ENCODE peak calls at places on chromosomes 1 and 21, in five cellular contexts. N, M, P, S and V are unnamed samples.

GRCh38 chr1:150555198-150555970 is 6.2 kb downstream of the ADAMTSL4 start:
- DNase-seq in N (no peak), M (no peak), P (no peak), S (no peak), V (no peak)

GRCh38 chr1:235112297-235113182 is 16.1 kb downstream of the TOMM20 start:
- DNase-seq in M (no peak), P (no peak), N (no peak), S (no peak), V (no peak)

GRCh38 chr1:164515932-164516331 is 43.1 kb upstream of the PBX1 start:
- DNase-seq in S (no peak), N (no peak), M (no peak), P (no peak), V (no peak)

GRCh38 chr21:33025471-33026298 is at the start of gene OLIG2:
- DNase-seq in M (no peak), P (no peak), N (no peak), S (peak; percentile 6), V (peak; percentile 97)

GRCh38 chr1:113759341-113760101 is at the start of gene PHTF1:
- DNase-seq in S (peak; percentile 88), P (peak; percentile 70), M (peak; percentile 70), N (peak; percentile 58), V (peak; percentile 78)

GRCh38 chr1:81804320-81804719 is 3.6 kb downstream of the ADGRL2 start:
- DNase-seq in P (no peak), N (no peak), M (no peak), S (no peak), V (no peak)

GRCh38 chr1:82565146-82565545 is 764.4 kb downstream of the ADGRL2 start:
- DNase-seq in P (peak; percentile 97), S (no peak), M (peak; percentile 3), N (no peak), V (peak; percentile 9)

GRCh38 chr1:42214447-42214871 is 49.9 kb upstream of the GUCA2A start:
- DNase-seq in M (peak; percentile 33), P (peak; percentile 66), S (no peak), N (peak; percentile 74), V (peak; percentile 15)

GRCh38 chr1:19367584-19368041 is 55.5 kb downstream of the SLC66A1 start:
- DNase-seq in N (no peak), S (no peak), M (no peak), P (no peak), V (no peak)

GRCh38 chr21:36887983-36888382 is 78.5 kb downstream of the HLCS start:
- DNase-seq in N (no peak), P (no peak), M (no peak), S (no peak), V (no peak)

GRCh38 chr1:234839663-234840062 is 229.7 kb upstream of the IRF2BP2 start:
- DNase-seq in S (no peak), M (peak; percentile 51), P (no peak), N (no peak), V (no peak)

GRCh38 chr1:26119892-26120608 is 8.4 kb downstream of the PDIK1L start:
- DNase-seq in N (no peak), P (no peak), S (no peak), M (no peak), V (no peak)

GRCh38 chr1:36653850-36654249 is 171.1 kb upstream of the CSF3R start:
- DNase-seq in M (peak; percentile 14), P (no peak), N (no peak), S (peak; percentile 22), V (peak; percentile 97)

GRCh38 chr1:30103708-30104107 is 619.7 kb downstream of the MATN1 start:
- DNase-seq in P (no peak), M (no peak), S (peak; percentile 17), N (no peak), V (no peak)

GRCh38 chr1:12616709-12617373 is 1.2 kb downstream of the DHRS3 start:
- DNase-seq in N (no peak), P (peak; percentile 14), M (no peak), S (no peak), V (no peak)

GRCh38 chr1:116498789-116499628 is 71.8 kb downstream of the CD58 start:
- DNase-seq in N (peak; percentile 18), S (peak; percentile 86), M (peak; percentile 41), P (peak; percentile 62), V (peak; percentile 88)

GRCh38 chr1:243227596-243227995 is 27.5 kb downstream of the CEP170 start:
- DNase-seq in S (no peak), M (no peak), P (no peak), N (no peak), V (no peak)

GRCh38 chr21:42376338-42376982 is 10.1 kb upstream of the TFF1 start:
- DNase-seq in N (no peak), S (no peak), M (no peak), P (no peak), V (no peak)

GRCh38 chr1:84959294-84959693 is 37.6 kb downstream of the MCOLN2 start:
- DNase-seq in P (no peak), M (no peak), N (no peak), S (no peak), V (no peak)

GRCh38 chr1:12309783-12310742 is 80.2 kb downstream of the VPS13D start:
- DNase-seq in S (no peak), M (no peak), N (no peak), P (no peak), V (peak; percentile 12)

GRCh38 chr1:22710688-22711024 is at the start of gene EPHB2:
- DNase-seq in S (no peak), P (no peak), M (no peak), N (no peak), V (no peak)

GRCh38 chr21:24280591-24280990 is 1326.7 kb downstream of the MRPL39 start:
- DNase-seq in S (no peak), M (no peak), P (no peak), N (no peak), V (no peak)

GRCh38 chr1:41516168-41516961 is 31.9 kb upstream of the EDN2 start:
- DNase-seq in N (peak; percentile 94), S (peak; percentile 73), M (peak; percentile 68), P (peak; percentile 57), V (peak; percentile 92)

GRCh38 chr1:93620841-93621210 is 60.8 kb downstream of the BCAR3 start:
- DNase-seq in P (no peak), M (no peak), N (no peak), S (no peak), V (no peak)

GRCh38 chr1:179883739-179884138 is 1.7 kb downstream of the TOR1AIP1 start:
- DNase-seq in S (no peak), P (peak; percentile 42), N (no peak), M (no peak), V (no peak)

GRCh38 chr1:37574834-37575479 is 18.2 kb downstream of the DNALI1 start:
- DNase-seq in M (no peak), N (no peak), P (no peak), S (no peak), V (no peak)

GRCh38 chr1:48572632-48573258 is 100.7 kb upstream of the SPATA6 start:
- DNase-seq in S (peak; percentile 53), N (peak; percentile 89), M (peak; percentile 42), P (peak; percentile 28), V (peak; percentile 82)

GRCh38 chr1:173489149-173489600 is 12.0 kb downstream of the PRDX6 start:
- DNase-seq in S (no peak), M (peak; percentile 44), N (no peak), P (no peak), V (no peak)

GRCh38 chr1:40059960-40060337 is 19.4 kb downstream of the CAP1 start:
- DNase-seq in N (no peak), P (no peak), S (no peak), M (no peak), V (peak; percentile 63)

GRCh38 chr1:164587617-164588367 is 28.8 kb downstream of the PBX1 start:
- DNase-seq in P (no peak), S (no peak), N (peak; percentile 67), M (no peak), V (no peak)

GRCh38 chr1:178283409-178283808 is 189.5 kb downstream of the RASAL2 start:
- DNase-seq in S (no peak), P (no peak), M (no peak), N (no peak), V (peak; percentile 53)

GRCh38 chr21:27817902-27818623 is 851.2 kb upstream of the ADAMTS5 start:
- DNase-seq in N (no peak), S (no peak), P (no peak), M (no peak), V (peak; percentile 15)